ENCODE peak calls at places on chromosomes 6 and 20, in eight cellular contexts. F is A549; Q is lower leg skin; K is heart right ventricle; B is nephron progenitor cell; G is SK-N-SH; I is DND-41; T is CD4-positive, alpha-beta T cell. J is an unnamed sample.

GRCh38 chr6:166488701-166489100 is 97.8 kb downstream of the RAMACL start:
- DNase-seq in T (no peak), Q (no peak), G (no peak), K (no peak), B (no peak), F (no peak), I (no peak), J (no peak)

GRCh38 chr20:760751-761417 is 7.4 kb downstream of the SLC52A3 start:
- DNase-seq in B (peak), F (peak), G (peak), T (no peak), K (peak), Q (no peak), I (no peak), J (no peak)

GRCh38 chr20:35702051-35702823 is 3.0 kb downstream of the ROMO1 start:
- DNase-seq in I (no peak), T (no peak), F (no peak), K (no peak), B (no peak), Q (no peak), G (no peak), J (no peak)

GRCh38 chr6:137874204-137875001 is 7.3 kb downstream of the TNFAIP3 start:
- DNase-seq in K (no peak), F (no peak), I (no peak), B (no peak), T (no peak), Q (no peak), G (no peak), J (peak)

GRCh38 chr20:9087531-9088217 is 18.8 kb downstream of the PLCB4 start:
- DNase-seq in I (no peak), T (no peak), G (peak), F (no peak), B (no peak), K (no peak), Q (no peak), J (no peak)

GRCh38 chr6:139376604-139377218 is 2.3 kb upstream of the CITED2 start:
- DNase-seq in K (no peak), I (no peak), Q (peak), F (peak), T (no peak), B (no peak), G (no peak), J (peak)

GRCh38 chr20:21125072-21125848 is 622 bp upstream of the KIZ start:
- DNase-seq in T (no peak), B (peak), I (peak), Q (peak), K (peak), F (peak), G (peak), J (peak)

GRCh38 chr20:7893019-7893730 is 47.1 kb downstream of the HAO1 start:
- DNase-seq in I (no peak), G (no peak), K (no peak), F (no peak), B (no peak), Q (no peak), T (no peak), J (no peak)

GRCh38 chr6:7165002-7165735 is 57.4 kb downstream of the RREB1 start:
- DNase-seq in F (no peak), G (no peak), T (no peak), Q (no peak), K (no peak), B (no peak), I (no peak), J (no peak)

GRCh38 chr6:39794231-39794630 is 2.1 kb downstream of the DAAM2 start:
- DNase-seq in T (no peak), Q (no peak), G (no peak), I (no peak), B (no peak), F (no peak), K (no peak), J (no peak)
- TF ChIP-seq CTCF in T (no peak), Q (no peak), G (no peak), I (no peak), B (no peak), F (no peak), K (no peak), J (no peak)

GRCh38 chr20:62117658-62118057 is 4.6 kb upstream of the LSM14B start:
- DNase-seq in Q (no peak), G (no peak), F (no peak), K (peak), B (no peak), I (peak), T (peak), J (no peak)
- TF ChIP-seq CTCF in Q (no peak), G (no peak), F (no peak), K (no peak), B (no peak), I (no peak), T (no peak), J (no peak)

GRCh38 chr6:158472453-158472852 is 87.4 kb upstream of the TMEM181 start:
- DNase-seq in Q (no peak), I (no peak), B (no peak), G (peak), K (no peak), F (no peak), T (no peak), J (no peak)

GRCh38 chr6:158471339-158471738 is 88.6 kb upstream of the TMEM181 start:
- DNase-seq in G (no peak), I (no peak), T (no peak), K (no peak), Q (no peak), B (no peak), F (no peak), J (no peak)

GRCh38 chr6:158467923-158468322 is 92.0 kb upstream of the TMEM181 start:
- DNase-seq in G (no peak), Q (no peak), T (no peak), I (no peak), B (no peak), K (no peak), F (no peak), J (no peak)

GRCh38 chr6:158465747-158466146 is 94.1 kb upstream of the TMEM181 start:
- DNase-seq in T (no peak), Q (no peak), G (no peak), K (no peak), B (no peak), F (no peak), I (no peak), J (no peak)

DNA sequence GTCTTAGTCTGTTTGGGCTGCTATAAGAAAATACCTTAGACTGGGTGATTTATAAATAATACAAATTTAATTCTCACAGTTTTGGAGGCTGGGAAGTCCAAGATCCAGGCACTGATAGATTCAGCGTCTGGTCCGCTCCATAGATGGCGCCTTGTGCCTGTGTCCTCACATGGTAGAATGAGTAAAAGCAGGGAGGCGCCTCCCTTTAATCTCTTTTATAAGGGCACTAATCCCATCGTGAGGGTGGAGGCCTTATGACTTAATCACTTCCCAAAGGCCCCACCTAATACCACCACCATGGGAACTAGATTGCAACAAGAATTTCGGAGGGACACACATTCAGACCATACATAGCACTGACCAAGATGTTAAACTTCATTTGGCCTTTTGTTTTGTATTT is 91.2 kb upstream of the TMEM181 start:
- DNase-seq in K (no peak), I (no peak), Q (no peak), T (no peak), F (no peak), G (no peak), B (no peak), J (peak)
- TF ChIP-seq CTCF in K (no peak), I (peak), Q (no peak), T (no peak), F (peak), G (no peak), B (no peak), J (peak)

GRCh38 chr6:76684881-76685280 is 612.4 kb upstream of the IMPG1 start:
- DNase-seq in I (no peak), Q (no peak), G (no peak), T (no peak), B (no peak), F (no peak), K (no peak), J (no peak)
- TF ChIP-seq CTCF in I (no peak), Q (no peak), G (peak), T (no peak), B (no peak), F (no peak), K (no peak), J (no peak)

DNA sequence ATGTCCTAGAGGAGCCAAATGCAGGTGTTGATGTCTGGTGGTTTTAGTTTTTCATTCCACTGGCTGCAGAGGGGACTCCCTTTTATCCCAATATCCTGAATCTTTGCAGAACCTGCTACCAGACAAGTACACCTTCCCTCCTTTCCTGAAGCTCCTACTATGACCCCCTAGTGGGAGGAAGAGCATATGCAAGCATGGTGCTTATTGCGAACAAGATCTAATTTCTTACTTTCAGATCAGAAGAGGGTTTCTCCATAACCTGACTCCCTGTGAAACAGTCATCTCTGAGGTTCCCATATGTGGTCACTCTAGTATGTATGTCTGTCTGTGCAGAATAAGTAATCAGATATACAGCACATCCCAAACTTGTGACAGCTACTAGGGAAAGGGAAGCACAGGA is 277.2 kb downstream of the ARHGAP18 start:
- DNase-seq in K (no peak), Q (no peak), G (no peak), B (no peak), F (no peak), I (no peak), T (no peak), J (peak)
- TF ChIP-seq CTCF in K (no peak), Q (no peak), G (peak), B (peak), F (no peak), I (peak), T (no peak), J (no peak)

GRCh38 chr20:63934271-63935068 is 21.7 kb downstream of the UCKL1 start:
- DNase-seq in F (no peak), G (peak), B (peak), T (no peak), I (no peak), K (no peak), Q (no peak), J (no peak)
- TF ChIP-seq CTCF in F (peak), G (peak), B (peak), T (peak), I (peak), K (peak), Q (no peak), J (no peak)

GRCh38 chr6:34194770-34195169 is 41.9 kb upstream of the HMGA1 start:
- DNase-seq in K (no peak), G (no peak), B (no peak), T (no peak), Q (no peak), I (no peak), F (no peak), J (no peak)
- TF ChIP-seq CTCF in K (no peak), G (peak), B (no peak), T (no peak), Q (no peak), I (peak), F (no peak), J (no peak)

GRCh38 chr6:45377041-45377554 is 636 bp downstream of the SUPT3H start:
- DNase-seq in Q (peak), F (no peak), I (no peak), T (peak), G (no peak), K (no peak), B (no peak), J (no peak)
- TF ChIP-seq CTCF in Q (no peak), F (no peak), I (no peak), T (no peak), G (no peak), K (no peak), B (no peak), J (no peak)

DNA sequence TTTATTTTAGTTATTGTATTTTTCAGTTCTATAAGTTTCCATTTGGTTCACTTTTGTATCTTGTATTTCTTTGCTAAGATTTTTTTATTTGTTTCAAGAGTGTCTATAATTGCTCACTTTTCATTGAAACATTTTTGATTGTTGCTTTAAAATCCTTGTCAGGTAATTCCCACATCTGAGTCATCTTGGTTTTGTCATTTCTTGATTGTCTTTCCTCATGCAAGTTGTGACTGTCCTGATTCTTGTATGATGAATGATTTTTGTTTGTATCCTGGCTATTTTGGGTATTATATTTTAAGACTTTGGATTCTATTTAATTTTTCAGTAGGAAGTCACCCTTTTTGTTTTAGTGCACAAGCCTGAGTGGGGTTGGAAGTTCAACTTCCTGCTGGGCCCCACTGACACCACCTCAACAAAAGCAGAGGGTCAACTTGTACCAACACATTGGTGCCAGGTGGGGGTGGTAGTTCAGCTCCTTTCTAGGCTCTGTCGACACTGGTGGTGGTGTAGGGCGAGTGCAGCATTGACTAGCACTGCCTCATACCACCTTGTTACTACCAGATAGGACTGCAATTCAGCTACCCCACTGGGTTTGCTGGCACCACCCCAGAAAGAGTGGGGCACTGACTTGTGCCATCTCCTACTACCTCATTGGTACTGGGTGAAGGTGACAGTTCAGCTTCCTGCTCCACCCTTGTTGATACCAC is 8.8 kb downstream of the RSPH3 start:
- DNase-seq in G (no peak), F (no peak), I (no peak), K (no peak), B (no peak), T (no peak), Q (no peak), J (peak)
- TF ChIP-seq CTCF in G (no peak), F (no peak), I (peak), K (no peak), B (no peak), T (no peak), Q (no peak), J (no peak)

DNA sequence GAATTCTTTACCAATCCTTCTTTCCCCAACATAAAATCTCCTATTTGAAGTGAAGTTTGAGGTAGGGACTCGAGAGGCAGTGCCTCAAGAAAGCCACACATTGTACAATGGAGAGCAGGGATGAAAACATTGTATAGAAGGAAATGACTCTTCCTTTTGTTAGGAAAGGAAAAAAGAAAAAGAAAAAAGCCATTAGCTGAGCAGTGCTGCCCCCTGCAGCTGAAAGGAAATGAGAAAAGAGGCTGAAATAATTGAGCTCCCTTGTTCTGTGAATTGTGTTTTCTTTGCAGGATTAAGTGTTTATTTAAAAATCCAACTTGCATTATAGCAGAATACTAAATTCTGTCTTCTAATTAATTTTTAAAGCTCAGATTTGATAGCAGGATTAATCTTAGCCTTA is 162.9 kb upstream of the SASH1 start:
- DNase-seq in B (no peak), I (no peak), Q (no peak), T (no peak), K (no peak), F (peak), G (no peak), J (peak)
- TF ChIP-seq CTCF in B (no peak), I (peak), Q (no peak), T (no peak), K (peak), F (peak), G (peak), J (peak)

J was measured in MCF 10A.